ENCODE peak calls at places on chromosomes 16 and 17, in seven cellular contexts. One of them, this sample, is unnamed.

GRCh38 chr16:74321356-74321755 is 24.7 kb downstream of the PSMD7 start:
- DNase-seq in neuronal stem cell: no peak
- DNase-seq in naive B cell: no peak
- DNase-seq in AG08396: no peak
- DNase-seq in GM04504: no peak
- DNase-seq in left ventricle myocardium superior: no peak
- DNase-seq in HuH-7: no peak
- DNase-seq in this sample: no peak

GRCh38 chr17:915416-916201 is 64.0 kb downstream of the NXN start:
- DNase-seq in AG08396: no peak
- DNase-seq in naive B cell: no peak
- DNase-seq in HuH-7: no peak
- DNase-seq in neuronal stem cell: no peak
- DNase-seq in GM04504: peak; percentile 35
- DNase-seq in left ventricle myocardium superior: peak; percentile 54
- DNase-seq in this sample: peak; percentile 54

GRCh38 chr17:79023886-79024771 is at the start of gene C1QTNF1:
- DNase-seq in left ventricle myocardium superior: peak; percentile 80
- DNase-seq in GM04504: no peak
- DNase-seq in naive B cell: peak; percentile 42
- DNase-seq in HuH-7: no peak
- DNase-seq in neuronal stem cell: peak; percentile 44
- DNase-seq in AG08396: peak; percentile 61
- DNase-seq in this sample: peak; percentile 75

GRCh38 chr16:82657786-82658185 is 31.0 kb downstream of the CDH13 start:
- DNase-seq in naive B cell: no peak
- DNase-seq in neuronal stem cell: no peak
- DNase-seq in GM04504: no peak
- DNase-seq in AG08396: no peak
- DNase-seq in left ventricle myocardium superior: no peak
- DNase-seq in HuH-7: no peak
- DNase-seq in this sample: no peak

GRCh38 chr16:17367932-17368331 is 102.8 kb downstream of the XYLT1 start:
- DNase-seq in naive B cell: no peak
- DNase-seq in HuH-7: no peak
- DNase-seq in AG08396: no peak
- DNase-seq in left ventricle myocardium superior: no peak
- DNase-seq in GM04504: no peak
- DNase-seq in neuronal stem cell: peak; percentile 44
- DNase-seq in this sample: peak; percentile 47

GRCh38 chr16:54285414-54286066 is 1.0 kb downstream of the IRX3 start:
- DNase-seq in naive B cell: no peak
- DNase-seq in GM04504: no peak
- DNase-seq in neuronal stem cell: peak; percentile 35
- DNase-seq in HuH-7: no peak
- DNase-seq in AG08396: no peak
- DNase-seq in left ventricle myocardium superior: peak; percentile 68
- DNase-seq in this sample: no peak

GRCh38 chr17:28120766-28121165 is 78.3 kb downstream of the NLK start:
- DNase-seq in AG08396: no peak
- DNase-seq in neuronal stem cell: no peak
- DNase-seq in naive B cell: no peak
- DNase-seq in GM04504: no peak
- DNase-seq in left ventricle myocardium superior: no peak
- DNase-seq in HuH-7: no peak
- DNase-seq in this sample: no peak

GRCh38 chr17:28901866-28902818 is 737 bp downstream of the DHRS13 start:
- DNase-seq in AG08396: peak; percentile 72
- DNase-seq in neuronal stem cell: peak; percentile 45
- DNase-seq in GM04504: no peak
- DNase-seq in naive B cell: no peak
- DNase-seq in left ventricle myocardium superior: no peak
- DNase-seq in HuH-7: peak; percentile 74
- DNase-seq in this sample: peak; percentile 75

GRCh38 chr17:64315032-64315490 is 52.0 kb upstream of the TEX2 start:
- DNase-seq in naive B cell: no peak
- DNase-seq in left ventricle myocardium superior: peak; percentile 93
- DNase-seq in HuH-7: no peak
- DNase-seq in AG08396: no peak
- DNase-seq in GM04504: no peak
- DNase-seq in neuronal stem cell: no peak
- DNase-seq in this sample: no peak

GRCh38 chr17:34556384-34556783 is 23.0 kb upstream of the TMEM132E start:
- DNase-seq in naive B cell: no peak
- DNase-seq in AG08396: no peak
- DNase-seq in GM04504: no peak
- DNase-seq in HuH-7: no peak
- DNase-seq in neuronal stem cell: peak; percentile 54
- DNase-seq in left ventricle myocardium superior: no peak
- DNase-seq in this sample: peak; percentile 67

GRCh38 chr17:78196712-78197111 is 9.6 kb downstream of the AFMID start:
- DNase-seq in left ventricle myocardium superior: no peak
- DNase-seq in HuH-7: no peak
- DNase-seq in AG08396: no peak
- DNase-seq in GM04504: no peak
- DNase-seq in neuronal stem cell: no peak
- DNase-seq in naive B cell: no peak
- DNase-seq in this sample: no peak

GRCh38 chr16:57091990-57092785 is at the start of gene CPNE2:
- DNase-seq in HuH-7: peak; percentile 78
- DNase-seq in left ventricle myocardium superior: peak; percentile 81
- DNase-seq in neuronal stem cell: peak; percentile 45
- DNase-seq in GM04504: no peak
- DNase-seq in naive B cell: no peak
- DNase-seq in AG08396: peak; percentile 82
- DNase-seq in this sample: peak; percentile 83

GRCh38 chr16:67305216-67306071 is 21.1 kb downstream of the KCTD19 start:
- DNase-seq in neuronal stem cell: no peak
- DNase-seq in AG08396: no peak
- DNase-seq in left ventricle myocardium superior: no peak
- DNase-seq in naive B cell: no peak
- DNase-seq in GM04504: no peak
- DNase-seq in HuH-7: no peak
- DNase-seq in this sample: no peak

GRCh38 chr16:25093208-25094061 is 18.1 kb upstream of the LCMT1 start:
- DNase-seq in GM04504: no peak
- DNase-seq in neuronal stem cell: no peak
- DNase-seq in HuH-7: no peak
- DNase-seq in AG08396: no peak
- DNase-seq in left ventricle myocardium superior: no peak
- DNase-seq in naive B cell: no peak
- DNase-seq in this sample: no peak

GRCh38 chr17:40350410-40351184 is 13.9 kb downstream of the GJD3 start:
- DNase-seq in AG08396: no peak
- DNase-seq in GM04504: no peak
- DNase-seq in naive B cell: no peak
- DNase-seq in left ventricle myocardium superior: peak; percentile 29
- DNase-seq in HuH-7: no peak
- DNase-seq in neuronal stem cell: peak; percentile 94
- DNase-seq in this sample: peak; percentile 66

GRCh38 chr17:77482375-77483127 is 341.8 kb downstream of the SEC14L1 start:
- DNase-seq in GM04504: no peak
- DNase-seq in naive B cell: no peak
- DNase-seq in left ventricle myocardium superior: peak; percentile 27
- DNase-seq in HuH-7: no peak
- DNase-seq in neuronal stem cell: no peak
- DNase-seq in AG08396: no peak
- DNase-seq in this sample: no peak

GRCh38 chr16:47995354-47995753 is 160.4 kb downstream of the ABCC12 start:
- DNase-seq in GM04504: no peak
- DNase-seq in AG08396: no peak
- DNase-seq in HuH-7: no peak
- DNase-seq in left ventricle myocardium superior: no peak
- DNase-seq in naive B cell: no peak
- DNase-seq in neuronal stem cell: no peak
- DNase-seq in this sample: no peak

GRCh38 chr17:2215616-2216364 is 87.8 kb downstream of the SMG6 start:
- DNase-seq in HuH-7: no peak
- DNase-seq in left ventricle myocardium superior: peak; percentile 87
- DNase-seq in naive B cell: peak; percentile 52
- DNase-seq in GM04504: peak; percentile 89
- DNase-seq in AG08396: no peak
- DNase-seq in neuronal stem cell: no peak
- DNase-seq in this sample: peak; percentile 74

GRCh38 chr16:52611817-52612673 is 65.1 kb upstream of the TOX3 start:
- DNase-seq in GM04504: no peak
- DNase-seq in naive B cell: no peak
- DNase-seq in neuronal stem cell: no peak
- DNase-seq in left ventricle myocardium superior: no peak
- DNase-seq in AG08396: no peak
- DNase-seq in HuH-7: peak; percentile 27
- DNase-seq in this sample: peak; percentile 66

GRCh38 chr17:74345433-74346241 is 16.0 kb downstream of the BTBD17 start:
- DNase-seq in left ventricle myocardium superior: no peak
- DNase-seq in GM04504: no peak
- DNase-seq in neuronal stem cell: no peak
- DNase-seq in HuH-7: no peak
- DNase-seq in AG08396: no peak
- DNase-seq in naive B cell: no peak
- DNase-seq in this sample: no peak

GRCh38 chr16:86512301-86512859 is 2.1 kb downstream of the FOXF1 start:
- DNase-seq in left ventricle myocardium superior: no peak
- DNase-seq in neuronal stem cell: peak; percentile 31
- DNase-seq in GM04504: no peak
- DNase-seq in AG08396: no peak
- DNase-seq in naive B cell: no peak
- DNase-seq in HuH-7: no peak
- DNase-seq in this sample: no peak

GRCh38 chr17:42562845-42563509 is 1.0 kb downstream of the COASY start:
- DNase-seq in neuronal stem cell: no peak
- DNase-seq in AG08396: peak; percentile 45
- DNase-seq in naive B cell: no peak
- DNase-seq in left ventricle myocardium superior: peak; percentile 41
- DNase-seq in HuH-7: no peak
- DNase-seq in GM04504: no peak
- DNase-seq in this sample: no peak

GRCh38 chr17:81097134-81097942 is 62.4 kb downstream of the BAIAP2 start:
- DNase-seq in naive B cell: no peak
- DNase-seq in AG08396: peak; percentile 92
- DNase-seq in neuronal stem cell: peak; percentile 84
- DNase-seq in left ventricle myocardium superior: peak; percentile 89
- DNase-seq in GM04504: peak; percentile 62
- DNase-seq in HuH-7: peak; percentile 85
- DNase-seq in this sample: peak; percentile 94

GRCh38 chr17:53924530-53925455 is 102.1 kb downstream of the KIF2B start:
- DNase-seq in naive B cell: no peak
- DNase-seq in neuronal stem cell: peak; percentile 4
- DNase-seq in HuH-7: peak; percentile 48
- DNase-seq in left ventricle myocardium superior: no peak
- DNase-seq in AG08396: no peak
- DNase-seq in GM04504: no peak
- DNase-seq in this sample: peak; percentile 58

GRCh38 chr17:76670708-76671122 is 27.2 kb upstream of the ST6GALNAC1 start:
- DNase-seq in AG08396: no peak
- DNase-seq in GM04504: no peak
- DNase-seq in naive B cell: no peak
- DNase-seq in HuH-7: no peak
- DNase-seq in neuronal stem cell: no peak
- DNase-seq in left ventricle myocardium superior: no peak
- DNase-seq in this sample: no peak

This sample was measured in hepatocyte.